ENCODE peak calls at places on chromosomes 12 and 14, in nine cellular contexts. N is A172, J is amniotic stem cell, W is left lung, Z is mesendoderm, R is SK-MEL-5, X is LoVo, G is GM19239, T is cardiac muscle cell. A is an unnamed sample.

GRCh38 chr12:107486140-107486892 is 199.3 kb upstream of the PWP1 start:
- DNase-seq in N (no peak), J (no peak), W (no peak), Z (no peak), R (no peak), X (no peak), G (no peak), T (no peak), A (no peak)

GRCh38 chr14:54186821-54187365 is 209.9 kb upstream of the CDKN3 start:
- DNase-seq in N (no peak), J (no peak), W (no peak), Z (peak; percentile 71), R (no peak), X (no peak), G (no peak), T (no peak), A (no peak)

GRCh38 chr12:106736051-106736957 is 38.2 kb upstream of the RIC8B start:
- DNase-seq in N (no peak), J (no peak), W (no peak), Z (peak; percentile 42), R (peak; percentile 81), X (no peak), G (no peak), T (no peak), A (no peak)

GRCh38 chr14:24813089-24813815 is 179.3 kb upstream of the GZMB start:
- DNase-seq in N (no peak), J (no peak), W (no peak), Z (no peak), R (no peak), X (no peak), G (no peak), T (no peak), A (no peak)

GRCh38 chr14:103101964-103102688 is 7.6 kb downstream of the EXOC3L4 start:
- DNase-seq in N (no peak), J (no peak), W (no peak), Z (no peak), R (no peak), X (no peak), G (no peak), T (no peak), A (no peak)

GRCh38 chr14:55500219-55500701 is 59.8 kb upstream of the TBPL2 start:
- DNase-seq in N (no peak), J (no peak), W (no peak), Z (no peak), R (peak; percentile 47), X (peak; percentile 67), G (no peak), T (no peak), A (no peak)

GRCh38 chr12:66319266-66319954 is 17.1 kb downstream of the HELB start:
- DNase-seq in N (no peak), J (no peak), W (no peak), Z (no peak), R (no peak), X (no peak), G (no peak), T (no peak), A (no peak)

GRCh38 chr14:88473791-88474190 is 81.0 kb downstream of the PTPN21 start:
- DNase-seq in N (no peak), J (no peak), W (no peak), Z (peak; percentile 26), R (no peak), X (no peak), G (no peak), T (peak; percentile 23), A (no peak)

GRCh38 chr14:22572562-22573058 is 16.4 kb downstream of the DAD1 start:
- DNase-seq in N (no peak), J (peak; percentile 32), W (no peak), Z (peak; percentile 65), R (no peak), X (no peak), G (no peak), T (no peak), A (no peak)

GRCh38 chr12:123356159-123356670 is 8.4 kb downstream of the SBNO1 start:
- DNase-seq in N (no peak), J (no peak), W (no peak), Z (no peak), R (no peak), X (no peak), G (no peak), T (no peak), A (no peak)

GRCh38 chr12:1873531-1874149 is 44.8 kb downstream of the CACNA2D4 start:
- DNase-seq in N (no peak), J (no peak), W (no peak), Z (no peak), R (no peak), X (no peak), G (no peak), T (no peak), A (no peak)

GRCh38 chr14:72332054-72332453 is 399.8 kb downstream of the RGS6 start:
- DNase-seq in N (no peak), J (no peak), W (no peak), Z (no peak), R (no peak), X (no peak), G (no peak), T (no peak), A (no peak)

GRCh38 chr12:5434647-5434968 is 2.7 kb downstream of the NTF3 start:
- DNase-seq in N (no peak), J (no peak), W (no peak), Z (no peak), R (no peak), X (no peak), G (no peak), T (no peak), A (no peak)

GRCh38 chr14:75044322-75044721 is 6.9 kb downstream of the MLH3 start:
- DNase-seq in N (peak; percentile 38), J (no peak), W (no peak), Z (no peak), R (no peak), X (peak; percentile 16), G (no peak), T (no peak), A (no peak)

GRCh38 chr14:92973798-92974372 is 50.9 kb downstream of the CHGA start:
- DNase-seq in N (peak; percentile 5), J (no peak), W (no peak), Z (no peak), R (no peak), X (no peak), G (no peak), T (no peak), A (no peak)

GRCh38 chr14:90815817-90816662 is at the start of gene TTC7B:
- DNase-seq in N (no peak), J (no peak), W (no peak), Z (peak; percentile 39), R (peak; percentile 30), X (peak; percentile 44), G (peak; percentile 90), T (peak; percentile 77), A (no peak)

GRCh38 chr12:109938947-109939346 is 38.9 kb downstream of the TCHP start:
- DNase-seq in N (no peak), J (no peak), W (no peak), Z (no peak), R (no peak), X (no peak), G (no peak), T (no peak), A (no peak)

GRCh38 chr12:39401459-39401858 is 41.5 kb downstream of the KIF21A start:
- DNase-seq in N (no peak), J (no peak), W (no peak), Z (no peak), R (no peak), X (no peak), G (no peak), T (no peak), A (no peak)

GRCh38 chr14:51849095-51849494 is 11.3 kb upstream of the GNG2 start:
- DNase-seq in N (no peak), J (no peak), W (no peak), Z (no peak), R (no peak), X (no peak), G (no peak), T (no peak), A (no peak)

GRCh38 chr14:31967669-31967975 is 109.5 kb upstream of the ARHGAP5 start:
- DNase-seq in N (no peak), J (no peak), W (no peak), Z (no peak), R (no peak), X (no peak), G (no peak), T (no peak), A (no peak)

GRCh38 chr12:99043319-99043914 is 398.3 kb downstream of the APAF1 start:
- DNase-seq in N (peak; percentile 45), J (peak; percentile 2), W (peak; percentile 43), Z (peak; percentile 74), R (peak; percentile 79), X (peak; percentile 83), G (peak; percentile 36), T (peak; percentile 74), A (peak; percentile 51)

GRCh38 chr12:88781909-88782308 is 201.6 kb upstream of the KITLG start:
- DNase-seq in N (no peak), J (no peak), W (no peak), Z (no peak), R (no peak), X (peak; percentile 45), G (no peak), T (no peak), A (no peak)

GRCh38 chr12:79046021-79046420 is 181.4 kb downstream of the SYT1 start:
- DNase-seq in N (no peak), J (no peak), W (no peak), Z (no peak), R (no peak), X (no peak), G (no peak), T (no peak), A (no peak)

GRCh38 chr12:68954811-68955210 is 21.8 kb upstream of the CPM start:
- DNase-seq in N (no peak), J (no peak), W (no peak), Z (no peak), R (no peak), X (no peak), G (no peak), T (no peak), A (no peak)

GRCh38 chr12:123808167-123808566 is 46.1 kb downstream of the DNAH10 start:
- DNase-seq in N (no peak), J (no peak), W (no peak), Z (peak; percentile 25), R (peak; percentile 67), X (no peak), G (no peak), T (peak; percentile 9), A (peak; percentile 6)

GRCh38 chr12:132174703-132175490 is 30.6 kb downstream of the NOC4L start:
- DNase-seq in N (no peak), J (no peak), W (no peak), Z (no peak), R (no peak), X (no peak), G (no peak), T (no peak), A (no peak)

GRCh38 chr14:56650075-56650474 is 70.5 kb downstream of the TMEM260 start:
- DNase-seq in N (no peak), J (no peak), W (no peak), Z (no peak), R (no peak), X (no peak), G (no peak), T (no peak), A (no peak)

GRCh38 chr12:114166360-114166759 is 200.2 kb upstream of the RBM19 start:
- DNase-seq in N (peak; percentile 1), J (peak; percentile 1), W (no peak), Z (peak; percentile 80), R (peak; percentile 71), X (no peak), G (no peak), T (peak; percentile 79), A (peak; percentile 24)

GRCh38 chr12:57894577-57895292 is 46.6 kb upstream of the ATP23 start:
- DNase-seq in N (no peak), J (no peak), W (no peak), Z (no peak), R (no peak), X (no peak), G (no peak), T (no peak), A (no peak)

GRCh38 chr12:98973395-98973794 is 328.3 kb downstream of the APAF1 start:
- DNase-seq in N (peak; percentile 57), J (peak; percentile 10), W (no peak), Z (peak; percentile 62), R (peak; percentile 44), X (no peak), G (no peak), T (no peak), A (peak; percentile 37)

GRCh38 chr14:89719371-89720075 is 235.0 kb downstream of the EFCAB11 start:
- DNase-seq in N (no peak), J (no peak), W (no peak), Z (no peak), R (no peak), X (no peak), G (no peak), T (no peak), A (no peak)

A was measured in HCT116.